ENCODE peak calls at places on chromosomes 2 and 18, in five cellular contexts. One of them, this sample, is unnamed.

GRCh38 chr2:233419626-233420431 is 65.5 kb downstream of the DGKD start:
- DNase-seq in CD8-positive, alpha-beta T cell: peak
- DNase-seq in K562: no peak
- DNase-seq in NCI-H460: no peak
- DNase-seq in activated CD4-positive, alpha-beta T cell treated with anti-CD3 and anti-CD28 coated beads, Interleukin-2, amount 50 U/mL, for 48 hours: peak
- DNase-seq in this sample: no peak

GRCh38 chr2:200300650-200301314 is 5.7 kb upstream of the SPATS2L start:
- DNase-seq in CD8-positive, alpha-beta T cell: no peak
- DNase-seq in K562: peak
- DNase-seq in NCI-H460: no peak
- DNase-seq in activated CD4-positive, alpha-beta T cell treated with anti-CD3 and anti-CD28 coated beads, Interleukin-2, amount 50 U/mL, for 48 hours: no peak
- DNase-seq in this sample: no peak

GRCh38 chr2:112482309-112483046 is 522 bp downstream of the TTL start:
- DNase-seq in CD8-positive, alpha-beta T cell: peak
- DNase-seq in K562: peak
- DNase-seq in NCI-H460: peak
- DNase-seq in activated CD4-positive, alpha-beta T cell treated with anti-CD3 and anti-CD28 coated beads, Interleukin-2, amount 50 U/mL, for 48 hours: peak
- DNase-seq in this sample: no peak

GRCh38 chr2:98084869-98085238 is 2.1 kb upstream of the VWA3B start:
- DNase-seq in CD8-positive, alpha-beta T cell: no peak
- DNase-seq in K562: no peak
- DNase-seq in NCI-H460: no peak
- DNase-seq in activated CD4-positive, alpha-beta T cell treated with anti-CD3 and anti-CD28 coated beads, Interleukin-2, amount 50 U/mL, for 48 hours: no peak
- DNase-seq in this sample: peak

GRCh38 chr18:41569867-41570266 is 385.2 kb upstream of the PIK3C3 start:
- DNase-seq in CD8-positive, alpha-beta T cell: no peak
- DNase-seq in K562: no peak
- DNase-seq in NCI-H460: peak
- DNase-seq in activated CD4-positive, alpha-beta T cell treated with anti-CD3 and anti-CD28 coated beads, Interleukin-2, amount 50 U/mL, for 48 hours: no peak
- DNase-seq in this sample: no peak

GRCh38 chr18:11667578-11667977 is 21.5 kb upstream of the GNAL start:
- DNase-seq in CD8-positive, alpha-beta T cell: no peak
- DNase-seq in K562: no peak
- DNase-seq in NCI-H460: no peak
- DNase-seq in activated CD4-positive, alpha-beta T cell treated with anti-CD3 and anti-CD28 coated beads, Interleukin-2, amount 50 U/mL, for 48 hours: no peak
- DNase-seq in this sample: no peak

GRCh38 chr2:127355407-127356008 is 32.3 kb downstream of the MAP3K2 start:
- DNase-seq in CD8-positive, alpha-beta T cell: peak
- DNase-seq in K562: peak
- DNase-seq in NCI-H460: peak
- DNase-seq in activated CD4-positive, alpha-beta T cell treated with anti-CD3 and anti-CD28 coated beads, Interleukin-2, amount 50 U/mL, for 48 hours: peak
- DNase-seq in this sample: no peak

GRCh38 chr18:65750421-65751144 is at the start of gene CDH7:
- DNase-seq in CD8-positive, alpha-beta T cell: no peak
- DNase-seq in K562: no peak
- DNase-seq in NCI-H460: no peak
- DNase-seq in activated CD4-positive, alpha-beta T cell treated with anti-CD3 and anti-CD28 coated beads, Interleukin-2, amount 50 U/mL, for 48 hours: no peak
- DNase-seq in this sample: no peak

GRCh38 chr2:178632729-178633128 is 152.5 kb downstream of the PLEKHA3 start:
- DNase-seq in CD8-positive, alpha-beta T cell: no peak
- DNase-seq in K562: no peak
- DNase-seq in NCI-H460: no peak
- DNase-seq in activated CD4-positive, alpha-beta T cell treated with anti-CD3 and anti-CD28 coated beads, Interleukin-2, amount 50 U/mL, for 48 hours: no peak
- DNase-seq in this sample: no peak

GRCh38 chr2:159811232-159811631 is 13.2 kb upstream of the CD302 start:
- DNase-seq in CD8-positive, alpha-beta T cell: no peak
- DNase-seq in K562: no peak
- DNase-seq in NCI-H460: no peak
- DNase-seq in activated CD4-positive, alpha-beta T cell treated with anti-CD3 and anti-CD28 coated beads, Interleukin-2, amount 50 U/mL, for 48 hours: no peak
- DNase-seq in this sample: no peak

GRCh38 chr2:171244466-171244969 is 83.8 kb upstream of the TLK1 start:
- DNase-seq in CD8-positive, alpha-beta T cell: no peak
- DNase-seq in K562: no peak
- DNase-seq in NCI-H460: peak
- DNase-seq in activated CD4-positive, alpha-beta T cell treated with anti-CD3 and anti-CD28 coated beads, Interleukin-2, amount 50 U/mL, for 48 hours: no peak
- DNase-seq in this sample: no peak

This sample was measured in NCI-H2029.